ENCODE peak calls at places on chromosomes 2 and 18, in four cellular contexts. One of them, this sample, is unnamed.

GRCh38 chr18:3283908-3284307 is 22.0 kb downstream of the MYL12B start:
- DNase-seq in neuronal stem cell: no peak
- DNase-seq in stimulated activated CD4-positive, alpha-beta T cell treated with anti-CD3 and anti-CD28 coated beads, TNF-alpha, amount 100 ng/mL, for 48 hours: no peak
- DNase-seq in activated gamma-delta T cell treated with Interleukin-2 at 50 U/mL for 16 hours: no peak
- DNase-seq in this sample: no peak

GRCh38 chr2:133976659-133977058 is 277.2 kb upstream of the MGAT5 start:
- DNase-seq in neuronal stem cell: no peak
- DNase-seq in stimulated activated CD4-positive, alpha-beta T cell treated with anti-CD3 and anti-CD28 coated beads, TNF-alpha, amount 100 ng/mL, for 48 hours: no peak
- DNase-seq in activated gamma-delta T cell treated with Interleukin-2 at 50 U/mL for 16 hours: no peak
- DNase-seq in this sample: no peak

GRCh38 chr18:78875268-78875997 is 104.2 kb upstream of the SALL3 start:
- DNase-seq in neuronal stem cell: peak
- DNase-seq in stimulated activated CD4-positive, alpha-beta T cell treated with anti-CD3 and anti-CD28 coated beads, TNF-alpha, amount 100 ng/mL, for 48 hours: no peak
- DNase-seq in activated gamma-delta T cell treated with Interleukin-2 at 50 U/mL for 16 hours: no peak
- DNase-seq in this sample: no peak

GRCh38 chr2:221610675-221611074 is 38.6 kb upstream of the EPHA4 start:
- DNase-seq in neuronal stem cell: no peak
- DNase-seq in stimulated activated CD4-positive, alpha-beta T cell treated with anti-CD3 and anti-CD28 coated beads, TNF-alpha, amount 100 ng/mL, for 48 hours: no peak
- DNase-seq in activated gamma-delta T cell treated with Interleukin-2 at 50 U/mL for 16 hours: no peak
- DNase-seq in this sample: no peak

GRCh38 chr2:232901711-232902578 is 31.9 kb downstream of the SNORC start:
- DNase-seq in neuronal stem cell: no peak
- DNase-seq in stimulated activated CD4-positive, alpha-beta T cell treated with anti-CD3 and anti-CD28 coated beads, TNF-alpha, amount 100 ng/mL, for 48 hours: peak
- DNase-seq in activated gamma-delta T cell treated with Interleukin-2 at 50 U/mL for 16 hours: no peak
- DNase-seq in this sample: no peak

GRCh38 chr2:28615691-28616090 is 119.8 kb downstream of the PLB1 start:
- DNase-seq in neuronal stem cell: no peak
- DNase-seq in stimulated activated CD4-positive, alpha-beta T cell treated with anti-CD3 and anti-CD28 coated beads, TNF-alpha, amount 100 ng/mL, for 48 hours: no peak
- DNase-seq in activated gamma-delta T cell treated with Interleukin-2 at 50 U/mL for 16 hours: no peak
- DNase-seq in this sample: no peak

GRCh38 chr18:44630118-44630517 is 50.6 kb upstream of the SETBP1 start:
- DNase-seq in neuronal stem cell: no peak
- DNase-seq in stimulated activated CD4-positive, alpha-beta T cell treated with anti-CD3 and anti-CD28 coated beads, TNF-alpha, amount 100 ng/mL, for 48 hours: no peak
- DNase-seq in activated gamma-delta T cell treated with Interleukin-2 at 50 U/mL for 16 hours: no peak
- DNase-seq in this sample: no peak

GRCh38 chr2:73162856-73163521 is 39.4 kb upstream of the NOTO start:
- DNase-seq in neuronal stem cell: no peak
- DNase-seq in stimulated activated CD4-positive, alpha-beta T cell treated with anti-CD3 and anti-CD28 coated beads, TNF-alpha, amount 100 ng/mL, for 48 hours: no peak
- DNase-seq in activated gamma-delta T cell treated with Interleukin-2 at 50 U/mL for 16 hours: no peak
- DNase-seq in this sample: no peak

GRCh38 chr2:79985571-79985970 is 319.0 kb downstream of the LRRTM1 start:
- DNase-seq in neuronal stem cell: no peak
- DNase-seq in stimulated activated CD4-positive, alpha-beta T cell treated with anti-CD3 and anti-CD28 coated beads, TNF-alpha, amount 100 ng/mL, for 48 hours: no peak
- DNase-seq in activated gamma-delta T cell treated with Interleukin-2 at 50 U/mL for 16 hours: no peak
- DNase-seq in this sample: no peak

GRCh38 chr18:75343389-75343788 is 84.1 kb downstream of the SMIM21 start:
- DNase-seq in neuronal stem cell: no peak
- DNase-seq in stimulated activated CD4-positive, alpha-beta T cell treated with anti-CD3 and anti-CD28 coated beads, TNF-alpha, amount 100 ng/mL, for 48 hours: no peak
- DNase-seq in activated gamma-delta T cell treated with Interleukin-2 at 50 U/mL for 16 hours: no peak
- DNase-seq in this sample: no peak

GRCh38 chr18:45343365-45343764 is 271.9 kb upstream of the SLC14A2 start:
- DNase-seq in neuronal stem cell: no peak
- DNase-seq in stimulated activated CD4-positive, alpha-beta T cell treated with anti-CD3 and anti-CD28 coated beads, TNF-alpha, amount 100 ng/mL, for 48 hours: no peak
- DNase-seq in activated gamma-delta T cell treated with Interleukin-2 at 50 U/mL for 16 hours: no peak
- DNase-seq in this sample: no peak

GRCh38 chr2:144505245-144505801 is 14.6 kb downstream of the ZEB2 start:
- DNase-seq in neuronal stem cell: no peak
- DNase-seq in stimulated activated CD4-positive, alpha-beta T cell treated with anti-CD3 and anti-CD28 coated beads, TNF-alpha, amount 100 ng/mL, for 48 hours: no peak
- DNase-seq in activated gamma-delta T cell treated with Interleukin-2 at 50 U/mL for 16 hours: peak
- DNase-seq in this sample: no peak

This sample was measured in GM18507.